ENCODE peak calls at places on chromosomes 7 and 10, in five cellular contexts. O is Panc1, C is sigmoid colon, I is pancreas, X is right atrium auricular region. Y is an unnamed sample. For H3K9me3, the result is how much of the 10 kb centered on the place peaks cover.

GRCh38 chr7:31023877-31024276 is 28.2 kb upstream of the ADCYAP1R1 start:
- DNase-seq in O (no peak), I (no peak), X (no peak), C (no peak), Y (no peak)

GRCh38 chr10:31261502-31262311 is 57.3 kb upstream of the ZEB1 start:
- DNase-seq in C (no peak), O (no peak), I (no peak), X (no peak), Y (no peak)

GRCh38 chr10:101894742-101895141 is 51.1 kb upstream of the KCNIP2 start:
- DNase-seq in X (no peak), C (no peak), O (no peak), I (no peak), Y (no peak)

GRCh38 chr7:28853150-28853549 is 105.0 kb downstream of the TRIL start:
- DNase-seq in I (no peak), O (no peak), C (no peak), X (no peak), Y (no peak)

GRCh38 chr10:72742077-72742476 is 50.1 kb downstream of the MCU start:
- DNase-seq in C (no peak), I (no peak), X (no peak), O (no peak), Y (no peak)

GRCh38 chr10:120989996-120990395 is 138.8 kb downstream of the WDR11 start:
- DNase-seq in I (no peak), O (no peak), X (no peak), C (no peak), Y (no peak)

GRCh38 chr7:17239683-17240521 is 58.5 kb upstream of the AHR start:
- DNase-seq in X (no peak), I (no peak), C (no peak), O (no peak), Y (no peak)

GRCh38 chr7:122597277-122597676 is 101.6 kb downstream of the RNF133 start:
- DNase-seq in X (no peak), C (no peak), O (no peak), I (no peak), Y (no peak)

GRCh38 chr10:71600856-71601255 is 118.7 kb downstream of the C10orf105 start:
- DNase-seq in X (peak), I (no peak), O (no peak), C (no peak), Y (no peak)

GRCh38 chr7:13800694-13801448 is 188.6 kb downstream of the ETV1 start:
- DNase-seq in X (no peak), O (no peak), C (no peak), I (no peak), Y (no peak)

GRCh38 chr10:58511765-58512469 is 755 bp upstream of the BICC1 start:
- DNase-seq in I (peak), C (no peak), X (peak), O (no peak), Y (no peak)

GRCh38 chr7:82559203-82559805 is 115.7 kb upstream of the CACNA2D1 start:
- DNase-seq in C (no peak), O (no peak), I (peak), X (no peak), Y (no peak)

GRCh38 chr7:108408294-108409004 is 47.8 kb downstream of the NRCAM start:
- DNase-seq in C (no peak), I (no peak), O (no peak), X (no peak), Y (no peak)

GRCh38 chr7:158559356-158559755 is 28.3 kb downstream of the PTPRN2 start:
- DNase-seq in C (no peak), X (no peak), O (no peak), I (no peak), Y (no peak)
- H3K9me3 ChIP-seq in C (under half), X (under half), O (under half), I (under half), Y (under half)

GRCh38 chr7:158002486-158003080 is 585.0 kb downstream of the PTPRN2 start:
- DNase-seq in C (no peak), I (no peak), O (no peak), X (no peak), Y (no peak)

GRCh38 chr7:158001621-158002320 is 585.9 kb downstream of the PTPRN2 start:
- DNase-seq in I (no peak), X (no peak), C (no peak), O (no peak), Y (no peak)

GRCh38 chr7:158005531-158005930 is 582.1 kb downstream of the PTPRN2 start:
- DNase-seq in I (no peak), X (no peak), C (no peak), O (no peak), Y (no peak)

GRCh38 chr7:158004123-158004490 is 583.5 kb downstream of the PTPRN2 start:
- DNase-seq in C (no peak), O (no peak), I (no peak), X (no peak), Y (no peak)

DNA sequence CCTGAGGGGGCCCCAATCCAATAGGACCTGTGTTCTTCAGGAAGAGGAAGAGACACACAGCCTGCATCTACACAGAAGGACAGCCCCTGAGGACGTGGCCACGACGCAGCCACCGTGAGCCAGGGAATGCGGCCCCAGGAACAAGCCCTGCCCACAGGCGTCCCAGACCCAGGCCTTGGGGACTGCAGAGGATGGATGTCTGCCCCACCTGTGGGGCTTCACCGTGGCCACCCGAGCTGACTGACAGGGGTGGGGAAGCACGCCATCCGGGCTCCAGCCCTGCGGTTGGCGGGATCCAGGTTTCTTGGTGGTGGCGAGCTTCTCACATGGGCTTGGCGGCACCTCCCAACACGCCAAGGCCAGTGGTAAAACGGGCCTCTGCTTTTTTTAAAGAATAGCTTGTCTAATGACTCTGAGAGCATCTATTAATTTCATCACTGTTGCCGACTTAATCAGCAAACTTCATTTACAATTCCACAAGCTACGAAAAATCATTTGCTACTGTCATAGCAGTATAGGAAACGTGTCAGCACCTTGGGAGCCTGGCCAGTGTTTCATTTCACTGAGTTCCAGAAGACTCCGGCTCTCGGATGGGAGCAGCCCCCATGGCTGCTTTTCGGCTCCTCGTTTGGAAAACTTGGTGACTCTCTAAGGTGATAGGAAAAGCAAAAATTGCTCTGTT is 584.0 kb downstream of the PTPRN2 start:
- DNase-seq in O (no peak), X (no peak), C (no peak), I (no peak), Y (no peak)
- H3K9me3 ChIP-seq in O (under half), X (under half), C (under half), I (under half), Y (under half)

DNA sequence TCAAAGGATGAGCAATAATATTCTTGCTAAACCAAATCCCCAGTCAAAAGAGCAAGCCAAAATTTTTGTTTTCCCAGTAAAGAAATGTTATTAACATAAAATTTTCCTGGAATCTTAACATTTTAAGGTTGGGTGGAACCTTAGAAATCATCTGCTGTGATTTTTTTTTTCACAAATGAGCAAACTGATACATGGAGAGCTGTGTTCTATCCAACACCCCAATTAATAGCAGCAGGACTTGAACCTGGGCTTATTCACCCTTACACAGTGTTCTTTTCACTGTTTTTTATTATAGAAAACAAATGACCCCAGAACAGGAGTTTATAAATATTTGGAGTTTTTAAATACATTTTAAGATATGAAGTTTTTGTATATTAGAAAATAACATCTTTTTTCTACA is 185.3 kb upstream of the VIPR2 start:
- DNase-seq in I (no peak), C (no peak), X (no peak), O (no peak), Y (no peak)
- H3K9me3 ChIP-seq in I (under half), C (under half), X (under half), O (under half), Y (under half)

DNA sequence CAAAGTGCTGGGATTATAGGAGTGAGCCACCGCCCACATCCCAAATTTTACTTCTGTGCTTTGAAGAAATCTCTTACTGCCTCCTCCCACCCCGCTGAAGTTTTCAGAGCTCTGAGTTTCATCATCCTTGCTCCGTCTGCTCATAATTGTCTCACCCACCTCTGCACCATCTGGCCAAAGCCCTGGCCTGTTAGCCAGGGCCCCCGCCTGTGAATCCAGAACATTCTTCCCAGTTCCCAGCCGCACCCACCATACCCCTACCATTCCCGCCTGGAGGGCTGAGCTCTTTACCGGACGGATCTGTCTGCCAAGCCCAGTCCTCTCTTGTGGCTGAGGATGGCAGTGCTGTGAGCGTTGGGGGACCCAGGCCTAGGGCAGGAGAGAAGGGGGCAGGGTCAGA is 14.5 kb downstream of the SSC4D start:
- DNase-seq in O (no peak), C (no peak), I (no peak), X (no peak), Y (no peak)
- H3K9me3 ChIP-seq in O (under half), C (under half), I (under half), X (under half), Y (under half)

DNA sequence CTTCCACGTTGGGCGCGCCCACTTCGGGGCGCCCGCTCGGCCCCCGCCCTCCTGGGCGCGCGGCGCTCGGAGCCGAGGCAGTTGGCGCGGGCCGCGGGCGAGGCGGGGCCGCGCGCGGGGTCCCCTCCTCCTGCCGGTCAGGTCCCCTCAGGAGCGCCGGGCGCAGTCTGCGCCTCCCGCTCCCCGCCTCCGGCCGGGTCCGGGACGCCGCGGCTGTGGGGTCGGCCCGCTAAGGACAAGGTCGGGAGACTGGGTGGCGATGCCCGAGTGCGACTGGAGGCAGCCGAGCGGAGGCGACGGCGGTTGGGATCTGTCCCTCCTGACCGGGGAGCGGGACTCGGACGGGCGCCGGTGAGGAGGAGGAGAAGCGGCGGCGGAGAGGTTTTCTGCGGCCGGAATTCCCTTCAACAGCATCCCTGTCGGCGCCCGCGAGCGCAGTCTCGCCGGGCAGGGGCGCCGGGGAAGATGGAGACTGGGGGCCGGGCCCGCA is at the start of gene ATRNL1:
- DNase-seq in C (peak), I (peak), O (no peak), X (no peak), Y (no peak)
- H3K9me3 ChIP-seq in C (under half), I (under half), O (under half), X (under half), Y (under half)

GRCh38 chr7:138244606-138245005 is 168.3 kb downstream of the AKR1D1 start:
- DNase-seq in I (no peak), C (no peak), X (no peak), O (no peak), Y (no peak)
- H3K9me3 ChIP-seq in I (under half), C (under half), X (under half), O (under half), Y (under half)

GRCh38 chr7:67673861-67674260 is 677.2 kb downstream of the TYW1 start:
- DNase-seq in C (no peak), O (no peak), X (no peak), I (no peak), Y (no peak)
- H3K9me3 ChIP-seq in C (under half), O (under half), X (under half), I (under half), Y (under half)